ENCODE peak calls at places on chromosome 13, in four cellular contexts. G is IMR-90, F is hepatocyte, O is A673. C is an unnamed sample. For H3K36me3, the result is how much of the 10 kb centered on the place peaks cover.

GRCh38 chr13:37869506-37869755 is 141 bp downstream of the TRPC4 start:
- DNase-seq in G (no peak), F (no peak), O (no peak), C (no peak)

GRCh38 chr13:43087960-43088580 is 64.7 kb downstream of the DNAJC15 start:
- DNase-seq in G (peak), F (no peak), O (no peak), C (peak)

GRCh38 chr13:98810746-98811145 is 58.3 kb upstream of the SLC15A1 start:
- DNase-seq in G (no peak), F (peak), O (no peak), C (no peak)

GRCh38 chr13:95643814-95644598 is 500 bp downstream of the DZIP1 start:
- DNase-seq in G (peak), F (peak), O (peak), C (peak)

GRCh38 chr13:95236774-95237173 is 64.5 kb downstream of the ABCC4 start:
- DNase-seq in G (no peak), F (no peak), O (no peak), C (no peak)

GRCh38 chr13:102277286-102277685 is 124.6 kb downstream of the FGF14 start:
- DNase-seq in G (no peak), F (no peak), O (peak), C (no peak)

GRCh38 chr13:43258771-43259170 is 235.4 kb downstream of the DNAJC15 start:
- DNase-seq in G (no peak), F (no peak), O (no peak), C (no peak)

GRCh38 chr13:50543767-50544166 is 299.7 kb downstream of the DLEU7 start:
- DNase-seq in G (peak), F (peak), O (peak), C (no peak)

GRCh38 chr13:113881614-113882265 is 17.9 kb upstream of the GAS6 start:
- DNase-seq in G (no peak), F (no peak), O (no peak), C (no peak)

GRCh38 chr13:111949311-111949710 is 117.6 kb upstream of the SOX1 start:
- DNase-seq in G (no peak), F (no peak), O (no peak), C (no peak)

GRCh38 chr13:111526922-111527321 is 206.5 kb downstream of the TEX29 start:
- DNase-seq in G (no peak), F (no peak), O (no peak), C (no peak)

GRCh38 chr13:114104626-114105350 is 27.6 kb downstream of the RASA3 start:
- DNase-seq in G (no peak), F (no peak), O (no peak), C (no peak)

GRCh38 chr13:80399340-80400163 is 58.6 kb upstream of the SPRY2 start:
- DNase-seq in G (no peak), F (peak), O (no peak), C (no peak)

GRCh38 chr13:106299616-106300015 is 235.8 kb downstream of the EFNB2 start:
- DNase-seq in G (no peak), F (no peak), O (no peak), C (no peak)

GRCh38 chr13:112065867-112066623 is 904 bp upstream of the SOX1 start:
- DNase-seq in G (no peak), F (no peak), O (peak), C (no peak)

GRCh38 chr13:30870049-30870884 is 35.8 kb upstream of the MEDAG start:
- DNase-seq in G (peak), F (peak), O (peak), C (peak)

GRCh38 chr13:91184244-91184926 is 163.1 kb upstream of the MIR17HG start:
- DNase-seq in G (no peak), F (no peak), O (peak), C (no peak)

GRCh38 chr13:23445794-23446193 is 12.3 kb upstream of the SACS start:
- DNase-seq in G (no peak), F (no peak), O (no peak), C (no peak)

GRCh38 chr13:23828866-23829265 is 60.3 kb downstream of the MIPEP start:
- DNase-seq in G (peak), F (no peak), O (no peak), C (no peak)

GRCh38 chr13:96862093-96862492 is 132.2 kb downstream of the OXGR1 start:
- DNase-seq in G (no peak), F (no peak), O (no peak), C (no peak)

GRCh38 chr13:33205804-33206221 is 79.7 kb downstream of the STARD13 start:
- DNase-seq in G (peak), F (no peak), O (peak), C (no peak)

GRCh38 chr13:79853258-79853657 is 372.3 kb downstream of the NDFIP2 start:
- DNase-seq in G (no peak), F (no peak), O (no peak), C (no peak)

GRCh38 chr13:90483906-90484305 is 863.6 kb upstream of the MIR17HG start:
- DNase-seq in G (no peak), F (no peak), O (no peak), C (no peak)

GRCh38 chr13:69324109-69324886 is 783.3 kb upstream of the ATXN8OS start:
- DNase-seq in G (no peak), F (peak), O (peak), C (no peak)

GRCh38 chr13:32645854-32646253 is 59.6 kb downstream of the PDS5B start:
- DNase-seq in G (no peak), F (no peak), O (no peak), C (peak)

GRCh38 chr13:98686281-98686680 is 66.2 kb downstream of the SLC15A1 start:
- DNase-seq in G (no peak), F (no peak), O (no peak), C (no peak)

GRCh38 chr13:91346848-91347211 is 657 bp upstream of the MIR17HG start:
- DNase-seq in G (no peak), F (peak), O (no peak), C (peak)

GRCh38 chr13:52664269-52664668 is 11.6 kb downstream of the SUGT1 start:
- DNase-seq in G (no peak), F (no peak), O (no peak), C (no peak)

GRCh38 chr13:52670726-52671125 is 18.1 kb downstream of the SUGT1 start:
- DNase-seq in G (no peak), F (no peak), O (no peak), C (no peak)

GRCh38 chr13:52659340-52659739 is 6.7 kb downstream of the SUGT1 start:
- DNase-seq in G (no peak), F (no peak), O (no peak), C (no peak)

GRCh38 chr13:52669677-52670076 is 17.0 kb downstream of the SUGT1 start:
- DNase-seq in G (no peak), F (no peak), O (no peak), C (no peak)

DNA sequence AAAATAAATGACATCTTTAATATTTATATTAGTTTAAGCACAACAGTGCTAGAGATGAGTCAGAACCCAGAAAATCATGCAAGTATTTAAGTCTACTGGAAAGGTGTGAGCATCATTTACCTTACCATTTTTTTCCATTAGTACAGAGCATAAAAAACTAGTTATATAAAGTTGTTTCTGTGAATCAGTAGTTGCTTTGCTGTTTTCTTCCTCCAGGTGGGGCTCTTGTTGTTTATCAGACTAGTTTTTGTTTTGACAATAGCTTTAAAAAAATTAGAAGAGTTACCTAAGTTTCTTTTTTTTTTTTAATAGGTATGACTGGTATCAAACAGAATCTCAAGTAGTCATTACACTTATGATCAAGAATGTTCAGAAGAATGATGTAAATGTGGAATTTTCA is 12.7 kb downstream of the SUGT1 start:
- DNase-seq in G (peak), F (peak), O (peak), C (peak)
- H3K36me3 ChIP-seq in G (under half), F (under half), O (half or more), C (under half)

GRCh38 chr13:28379371-28380083 is 115.4 kb downstream of the FLT1 start:
- DNase-seq in G (no peak), F (no peak), O (no peak), C (no peak)

GRCh38 chr13:28384789-28385188 is 110.1 kb downstream of the FLT1 start:
- DNase-seq in G (no peak), F (no peak), O (no peak), C (no peak)

GRCh38 chr13:28387740-28388501 is 107.0 kb downstream of the FLT1 start:
- DNase-seq in G (no peak), F (no peak), O (peak), C (no peak)

GRCh38 chr13:28380319-28380718 is 114.6 kb downstream of the FLT1 start:
- DNase-seq in G (no peak), F (no peak), O (no peak), C (no peak)

DNA sequence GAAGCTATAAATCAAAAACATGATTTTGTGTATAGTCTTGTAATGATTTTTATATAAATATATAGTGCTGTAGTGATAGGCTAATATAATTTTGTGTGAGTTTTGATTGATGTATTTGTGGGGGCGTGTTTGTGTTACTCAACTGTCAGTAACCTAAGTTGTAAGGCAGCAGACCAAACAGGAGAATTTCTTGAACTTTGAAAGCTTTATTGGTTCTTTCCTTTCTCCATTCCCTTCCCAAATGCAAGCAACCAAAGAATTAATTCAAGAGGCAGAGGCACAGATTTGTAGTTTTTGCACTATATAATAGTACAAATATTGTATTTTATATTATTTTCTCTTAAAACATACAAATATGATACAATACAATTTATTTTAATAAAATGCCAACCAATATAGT is 109.6 kb downstream of the FLT1 start:
- DNase-seq in G (no peak), F (no peak), O (no peak), C (no peak)
- H3K36me3 ChIP-seq in G (under half), F (under half), O (under half), C (under half)

DNA sequence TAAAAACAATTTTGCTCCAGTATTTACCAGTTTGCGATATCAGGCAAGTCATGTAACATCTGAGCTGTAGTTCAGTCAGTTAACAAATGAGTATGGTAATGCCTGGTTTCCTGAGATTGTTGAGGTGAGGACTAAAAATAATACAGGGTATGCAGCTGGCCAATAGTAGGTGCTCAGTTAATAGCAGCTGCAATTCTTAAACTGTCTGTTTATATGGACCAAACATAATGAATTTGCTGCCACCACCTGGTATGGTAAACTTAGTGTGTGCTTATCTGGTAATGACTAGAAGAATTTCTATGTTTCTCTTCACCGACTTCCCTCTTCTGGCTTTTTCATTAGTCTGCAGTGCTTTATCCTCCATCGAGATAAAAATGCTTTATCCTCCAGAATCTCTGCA is 9.1 kb downstream of the ZMYM2 start:
- DNase-seq in G (no peak), F (no peak), O (no peak), C (peak)
- H3K36me3 ChIP-seq in G (under half), F (under half), O (half or more), C (under half)

DNA sequence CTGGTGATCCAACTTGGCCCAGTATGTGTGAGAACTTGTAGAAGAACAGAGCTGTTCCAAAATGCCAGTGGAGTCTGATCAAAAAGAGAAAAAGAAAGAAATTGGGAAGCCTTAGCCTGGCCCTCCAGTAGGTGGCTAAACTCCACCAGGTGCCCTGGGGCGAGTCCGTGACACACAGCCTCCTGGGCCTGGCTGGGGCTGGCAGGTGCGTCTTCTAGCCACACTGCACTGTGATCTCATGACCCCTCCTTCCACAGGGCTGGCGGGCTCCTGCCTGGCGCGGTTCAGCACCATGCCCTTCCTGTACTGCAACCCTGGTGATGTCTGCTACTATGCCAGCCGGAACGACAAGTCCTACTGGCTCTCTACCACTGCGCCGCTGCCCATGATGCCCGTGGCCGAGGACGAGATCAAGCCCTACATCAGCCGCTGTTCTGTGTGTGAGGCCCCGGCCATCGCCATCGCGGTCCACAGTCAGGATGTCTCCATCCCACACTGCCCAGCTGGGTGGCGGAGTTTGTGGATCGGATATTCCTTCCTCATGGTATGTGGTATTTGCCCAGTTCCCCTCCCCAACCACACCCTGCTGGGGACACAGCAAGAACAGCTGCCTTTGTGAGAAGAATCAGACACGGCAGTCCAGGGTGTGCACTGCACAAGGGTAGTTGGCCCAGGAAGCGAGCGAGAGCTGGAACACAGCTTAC is 53.7 kb downstream of the RAB20 start:
- DNase-seq in G (no peak), F (peak), O (no peak), C (no peak)
- H3K36me3 ChIP-seq in G (half or more), F (under half), O (under half), C (under half)

GRCh38 chr13:27257233-27257568 is 5.8 kb downstream of the RPL21 start:
- DNase-seq in G (no peak), F (no peak), O (no peak), C (no peak)
- H3K36me3 ChIP-seq in G (under half), F (under half), O (half or more), C (under half)

GRCh38 chr13:40243047-40243446 is 423.4 kb downstream of the FOXO1 start:
- DNase-seq in G (no peak), F (no peak), O (no peak), C (no peak)

GRCh38 chr13:40235160-40235796 is 431.2 kb downstream of the FOXO1 start:
- DNase-seq in G (no peak), F (no peak), O (no peak), C (no peak)

GRCh38 chr13:40240293-40240692 is 426.1 kb downstream of the FOXO1 start:
- DNase-seq in G (no peak), F (no peak), O (no peak), C (no peak)

GRCh38 chr13:40236566-40237168 is 429.8 kb downstream of the FOXO1 start:
- DNase-seq in G (no peak), F (peak), O (no peak), C (no peak)

DNA sequence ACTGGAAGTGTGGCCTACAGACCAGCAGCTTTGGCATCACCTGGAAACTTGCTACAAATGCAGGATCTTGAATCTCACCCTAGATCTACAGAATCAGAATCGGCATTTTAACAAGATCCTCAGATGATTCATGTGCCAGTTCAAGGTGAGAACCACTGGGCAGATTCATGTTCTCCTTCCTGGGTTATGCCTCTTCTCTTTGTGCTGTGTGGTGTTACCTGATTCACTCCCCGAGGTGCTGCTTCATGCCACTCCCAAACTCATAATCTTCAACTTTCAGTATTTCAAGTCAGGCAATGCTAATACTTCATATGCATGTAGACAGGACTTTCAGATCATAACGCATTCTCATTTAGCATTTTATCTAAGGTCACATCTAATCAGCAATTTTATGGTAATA is 427.7 kb downstream of the FOXO1 start:
- DNase-seq in G (no peak), F (no peak), O (no peak), C (no peak)
- H3K36me3 ChIP-seq in G (under half), F (under half), O (under half), C (under half)

GRCh38 chr13:49262634-49263033 is 14.9 kb downstream of the CDADC1 start:
- DNase-seq in G (no peak), F (no peak), O (no peak), C (no peak)

GRCh38 chr13:49258097-49258796 is 10.5 kb downstream of the CDADC1 start:
- DNase-seq in G (no peak), F (no peak), O (no peak), C (no peak)

GRCh38 chr13:49253997-49254396 is 6.3 kb downstream of the CDADC1 start:
- DNase-seq in G (no peak), F (no peak), O (no peak), C (no peak)

GRCh38 chr13:49256841-49257240 is 9.1 kb downstream of the CDADC1 start:
- DNase-seq in G (peak), F (no peak), O (no peak), C (no peak)

GRCh38 chr13:49259586-49259985 is 11.9 kb downstream of the CDADC1 start:
- DNase-seq in G (no peak), F (no peak), O (no peak), C (no peak)
- H3K36me3 ChIP-seq in G (under half), F (under half), O (under half), C (under half)

GRCh38 chr13:45162194-45162593 is 38.7 kb downstream of the KCTD4 start:
- DNase-seq in G (peak), F (peak), O (no peak), C (no peak)

GRCh38 chr13:45166858-45167257 is 34.0 kb downstream of the KCTD4 start:
- DNase-seq in G (no peak), F (no peak), O (no peak), C (no peak)

GRCh38 chr13:45168555-45168930 is 32.3 kb downstream of the KCTD4 start:
- DNase-seq in G (no peak), F (no peak), O (no peak), C (no peak)

GRCh38 chr13:45162821-45163220 is 38.0 kb downstream of the KCTD4 start:
- DNase-seq in G (peak), F (no peak), O (no peak), C (no peak)

DNA sequence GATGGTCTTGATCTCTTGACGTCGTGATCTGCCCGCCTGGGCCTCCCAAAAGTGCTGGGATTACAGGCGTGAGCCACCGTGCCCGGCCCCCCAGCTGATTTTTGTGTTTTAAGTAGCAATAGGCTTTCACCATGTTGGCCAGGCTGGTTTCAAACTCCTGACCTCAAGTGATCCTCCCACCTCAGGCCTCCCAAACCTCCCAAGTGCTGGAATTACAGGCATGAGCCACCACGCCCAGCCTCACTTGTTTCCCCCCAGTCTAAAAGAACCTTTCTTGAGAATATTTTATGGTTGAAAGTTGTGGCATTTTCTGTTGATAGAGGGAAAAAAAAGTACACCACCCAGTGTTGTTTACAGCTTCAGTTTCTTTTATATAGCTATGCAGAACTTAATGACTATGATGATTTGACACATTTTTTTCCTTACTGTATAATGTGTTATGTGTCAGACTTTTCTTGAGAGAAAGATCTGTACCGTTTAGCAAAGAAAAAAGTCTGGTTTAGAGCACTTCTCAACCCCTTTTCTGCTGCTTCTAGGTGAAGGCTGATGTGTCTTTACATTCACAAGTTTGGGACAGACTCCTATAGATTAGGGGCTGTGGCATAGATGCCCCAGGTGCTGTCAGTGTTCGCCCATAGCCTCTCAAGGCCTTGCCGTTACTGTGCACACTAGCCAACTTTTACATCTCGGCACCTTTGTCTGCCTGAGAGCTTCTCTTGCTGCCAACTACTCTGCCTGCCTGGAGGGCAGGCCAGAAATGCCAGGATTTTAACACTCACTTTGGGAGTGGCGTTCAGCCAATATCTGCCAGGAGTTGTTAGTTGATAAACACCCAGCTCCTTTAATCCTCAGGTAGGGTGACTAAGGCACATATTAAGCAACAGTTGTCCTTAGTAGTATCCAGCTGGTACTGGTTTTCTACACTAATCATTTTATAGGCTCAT is 33.0 kb downstream of the KCTD4 start:
- DNase-seq in G (no peak), F (peak), O (no peak), C (no peak)
- H3K36me3 ChIP-seq in G (under half), F (under half), O (under half), C (under half)

C was measured in GM06990.